ENCODE peak calls at places on chromosomes 11 and 22, in four cellular contexts. Y, V, Q and J are unnamed samples.
A peak's percentile ranks its signal among the peaks of the same experiment; 100 is the strongest.

GRCh38 chr11:29336727-29337212 is 680.1 kb downstream of the KCNA4 start:
- DNase-seq in Y (no peak), Q (peak; percentile 83), V (no peak), J (no peak)

GRCh38 chr22:39546064-39546365 is 13.5 kb upstream of the RPS19BP1 start:
- DNase-seq in Q (no peak), Y (no peak), V (no peak), J (no peak)

GRCh38 chr11:122363306-122363705 is 247.3 kb upstream of the BLID start:
- DNase-seq in Q (peak; percentile 66), V (no peak), Y (no peak), J (no peak)

GRCh38 chr22:22618923-22619322 is 25.5 kb upstream of the GGTLC2 start:
- DNase-seq in V (no peak), Q (no peak), Y (no peak), J (no peak)

GRCh38 chr11:88354909-88355308 is 17.4 kb upstream of the CTSC start:
- DNase-seq in V (no peak), Y (no peak), Q (no peak), J (no peak)

GRCh38 chr11:61834278-61835004 is 6.3 kb downstream of the FADS2 start:
- DNase-seq in V (no peak), Q (peak; percentile 20), Y (peak; percentile 93), J (peak; percentile 43)

GRCh38 chr11:120827820-120828219 is 196.1 kb upstream of the TBCEL start:
- DNase-seq in V (no peak), Q (no peak), Y (no peak), J (no peak)

GRCh38 chr11:36333897-36334296 is 37.8 kb downstream of the PRR5L start:
- DNase-seq in Y (peak; percentile 5), V (no peak), Q (peak; percentile 76), J (no peak)

DNA sequence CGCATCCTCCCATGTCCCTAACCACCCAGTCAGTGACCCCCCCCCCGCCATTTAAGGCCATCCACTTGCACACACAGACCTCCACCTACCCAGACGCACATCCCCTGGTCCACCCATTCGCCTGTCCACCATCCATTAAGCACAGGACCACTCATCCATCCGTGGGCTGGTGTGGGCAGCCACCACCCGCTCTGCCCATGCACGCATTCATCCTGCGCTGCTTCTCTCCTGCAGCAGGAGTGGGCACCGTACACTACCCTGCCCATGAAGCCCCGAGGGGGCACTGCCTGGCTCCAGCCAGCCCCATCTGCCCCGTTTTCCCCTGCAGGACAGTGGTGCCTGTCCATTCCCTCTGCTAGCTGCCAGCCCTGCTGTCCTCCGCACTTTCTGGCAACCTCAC is 3.9 kb upstream of the SLC16A8 start:
- DNase-seq in Q (no peak), Y (no peak), V (no peak), J (no peak)
- H3K4me2 ChIP-seq in Q (peak overlapping the region; percentile 82), Y (no peak overlapping the region), V (no peak overlapping the region), J (no peak overlapping the region)

DNA sequence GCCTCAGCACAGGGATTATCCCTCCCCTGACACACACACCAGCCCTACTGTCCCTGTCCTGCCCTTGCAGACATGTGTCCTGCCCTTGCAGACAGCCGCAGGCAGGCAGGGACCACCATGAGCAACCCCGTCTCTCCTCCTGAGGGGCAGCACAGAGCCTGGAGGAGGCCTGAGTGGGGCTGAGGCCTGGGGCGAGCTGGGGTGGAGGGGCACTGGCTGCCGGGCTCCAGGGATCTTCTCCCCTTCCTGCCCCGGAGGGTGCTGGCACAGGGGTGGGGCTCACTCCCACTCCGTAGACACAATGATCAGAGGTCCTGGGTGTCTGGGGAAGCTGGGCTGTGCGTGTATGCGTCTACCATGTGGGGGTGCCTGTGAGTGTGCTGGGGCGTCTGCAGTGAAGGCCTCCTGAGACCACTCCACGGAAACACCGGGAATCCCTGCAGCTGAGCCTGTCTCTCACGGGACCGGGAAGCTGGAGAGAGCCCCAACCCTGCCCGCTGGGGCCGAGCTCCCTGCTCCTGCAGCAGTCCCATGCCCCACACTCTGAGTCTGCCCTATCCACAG is 549 bp downstream of the TSPAN32 start:
- DNase-seq in V (no peak), Y (no peak), Q (no peak), J (peak; percentile 16)
- H3K4me2 ChIP-seq in V (no peak overlapping the region), Y (no peak overlapping the region), Q (no peak overlapping the region), J (no peak overlapping the region)

GRCh38 chr11:1260620-1261019 is 37.8 kb downstream of the MUC5B start:
- DNase-seq in Y (no peak), Q (no peak), V (no peak), J (no peak)

GRCh38 chr11:1260023-1260501 is 37.2 kb downstream of the MUC5B start:
- DNase-seq in Q (peak; percentile 60), Y (peak; percentile 55), V (no peak), J (peak; percentile 54)

GRCh38 chr11:1262172-1263006 is 39.5 kb downstream of the MUC5B start:
- DNase-seq in Y (peak; percentile 89), Q (peak; percentile 96), V (peak; percentile 62), J (peak; percentile 94)

GRCh38 chr11:1263036-1263435 is 40.2 kb downstream of the MUC5B start:
- DNase-seq in Q (no peak), V (no peak), Y (peak; percentile 15), J (no peak)

DNA sequence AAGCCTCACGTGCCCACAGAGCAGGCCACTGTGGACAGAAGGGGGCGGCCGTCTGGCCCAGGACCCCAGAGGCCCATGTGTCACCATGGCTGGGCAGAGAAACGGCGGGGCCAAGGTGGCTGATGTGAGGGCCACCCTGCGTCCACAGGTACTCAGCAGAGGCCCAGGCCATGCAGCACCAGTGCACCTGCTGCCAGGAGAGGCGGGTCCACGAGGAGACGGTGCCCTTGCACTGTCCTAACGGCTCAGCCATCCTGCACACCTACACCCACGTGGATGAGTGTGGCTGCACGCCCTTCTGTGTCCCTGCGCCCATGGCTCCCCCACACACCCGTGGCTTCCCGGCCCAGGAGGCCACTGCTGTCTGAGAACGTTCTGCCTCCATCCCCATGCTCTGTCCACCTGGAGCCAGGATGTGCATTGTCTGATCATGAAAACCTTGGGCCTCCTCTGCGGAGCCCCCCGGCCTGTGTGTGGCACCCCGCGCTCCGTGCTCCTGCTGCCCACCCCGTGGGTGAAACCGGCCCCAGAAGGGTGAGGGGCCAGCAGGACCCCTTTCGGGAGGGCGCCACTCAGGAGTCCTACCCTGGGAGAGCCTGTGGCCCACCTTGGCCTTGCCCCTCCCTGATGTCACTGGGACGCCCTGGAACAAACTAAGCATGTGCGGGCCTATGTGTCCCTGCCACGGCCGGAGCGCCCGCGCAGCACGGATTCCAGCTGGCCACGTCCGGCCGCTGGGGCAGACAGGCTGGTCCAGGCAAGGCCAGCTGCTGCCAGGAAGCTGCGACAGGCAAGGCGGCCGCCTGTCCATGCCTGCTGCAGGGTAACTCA is 38.6 kb downstream of the MUC5B start:
- DNase-seq in Y (no peak), V (no peak), Q (no peak), J (no peak)
- H3K4me2 ChIP-seq in Y (peak overlapping the region; percentile 84), V (no peak overlapping the region), Q (no peak overlapping the region), J (no peak overlapping the region)

GRCh38 chr11:74849525-74850391 is 99.1 kb downstream of the XRRA1 start:
- DNase-seq in V (peak; percentile 65), Q (peak; percentile 91), Y (no peak), J (no peak)
- H3K4me2 ChIP-seq in V (peak overlapping the region; percentile 50), Q (peak overlapping the region; percentile 64), Y (no peak overlapping the region), J (no peak overlapping the region)

GRCh38 chr11:34155057-34155758 is 49.8 kb downstream of the NAT10 start:
- DNase-seq in Y (no peak), Q (no peak), V (no peak), J (no peak)
- H3K4me2 ChIP-seq in Y (no peak overlapping the region), Q (no peak overlapping the region), V (no peak overlapping the region), J (no peak overlapping the region)

GRCh38 chr22:19505735-19506126 is 18.5 kb downstream of the CLDN5 start:
- DNase-seq in Y (no peak), Q (no peak), V (no peak), J (no peak)
- H3K4me2 ChIP-seq in Y (no peak overlapping the region), Q (no peak overlapping the region), V (no peak overlapping the region), J (no peak overlapping the region)